ENCODE peak calls at places on chromosomes 1 and 21, in eight cellular contexts. G is cardiac muscle cell, I is esophagus squamous epithelium, L is colonic mucosa, T is GM06990, S is ovary, N is tibial nerve, F is brain microvascular endothelial cell. E is an unnamed sample. For H3K36me3, the result is how much of the 10 kb centered on the place peaks cover.

GRCh38 chr21:41663805-41664788 is 102.8 kb downstream of the RIPK4 start:
- DNase-seq in S (no peak), T (no peak), L (peak), F (peak), I (no peak), G (peak), N (no peak), E (no peak)

GRCh38 chr1:55005351-55006140 is 6.8 kb downstream of the BSND start:
- DNase-seq in S (no peak), N (no peak), T (no peak), G (no peak), L (no peak), F (no peak), I (no peak), E (no peak)

GRCh38 chr21:26801524-26801923 is 43.7 kb downstream of the ADAMTS1 start:
- DNase-seq in F (peak), T (no peak), L (no peak), S (no peak), G (no peak), I (no peak), N (no peak), E (no peak)

GRCh38 chr1:244836135-244836521 is 670 bp downstream of the COX20 start:
- DNase-seq in N (peak), S (no peak), T (no peak), G (no peak), L (peak), I (no peak), F (no peak), E (no peak)

GRCh38 chr1:205620269-205620668 is 11.5 kb downstream of the ELK4 start:
- DNase-seq in G (no peak), I (no peak), L (no peak), N (no peak), S (no peak), T (no peak), F (no peak), E (no peak)

GRCh38 chr1:45660336-45660735 is 26.0 kb downstream of the GPBP1L1 start:
- DNase-seq in G (no peak), F (no peak), L (no peak), S (no peak), I (no peak), N (no peak), T (no peak), E (no peak)

GRCh38 chr1:112011231-112011630 is 21.8 kb upstream of the KCND3 start:
- DNase-seq in S (no peak), G (no peak), T (no peak), L (peak), F (no peak), I (no peak), N (no peak), E (peak)

GRCh38 chr1:77888071-77888428 is 374 bp upstream of the NEXN start:
- DNase-seq in I (no peak), T (no peak), L (no peak), F (peak), N (peak), G (no peak), S (no peak), E (no peak)

GRCh38 chr1:164802573-164803282 is 243.7 kb downstream of the PBX1 start:
- DNase-seq in S (no peak), T (no peak), N (no peak), G (no peak), I (no peak), L (no peak), F (no peak), E (no peak)

GRCh38 chr1:204287466-204287881 is 72.3 kb downstream of the PLEKHA6 start:
- DNase-seq in F (no peak), N (no peak), I (no peak), L (no peak), T (no peak), G (no peak), S (no peak), E (no peak)

GRCh38 chr1:93029317-93029716 is 49.8 kb upstream of the MTF2 start:
- DNase-seq in L (no peak), S (no peak), F (no peak), G (no peak), I (no peak), N (no peak), T (peak), E (no peak)

GRCh38 chr1:147534386-147534785 is 6.9 kb upstream of the BCL9 start:
- DNase-seq in S (no peak), G (no peak), L (no peak), N (no peak), T (no peak), I (no peak), F (no peak), E (no peak)

GRCh38 chr1:201689647-201690046 is 139.3 kb upstream of the IPO9 start:
- DNase-seq in T (no peak), G (no peak), S (no peak), I (no peak), L (no peak), F (no peak), N (no peak), E (no peak)

GRCh38 chr1:200134116-200134515 is 106.6 kb downstream of the NR5A2 start:
- DNase-seq in G (no peak), I (no peak), F (no peak), L (no peak), T (no peak), S (no peak), N (no peak), E (no peak)

GRCh38 chr1:30942326-30942978 is 33.9 kb upstream of the SDC3 start:
- DNase-seq in T (no peak), L (no peak), G (no peak), I (no peak), F (peak), S (no peak), N (no peak), E (no peak)
- H3K36me3 ChIP-seq in T (under half), L (under half), G (half or more), I (under half), F (half or more), S (under half), N (half or more), E (half or more)

GRCh38 chr21:34565238-34565637 is 49.7 kb downstream of the RCAN1 start:
- DNase-seq in L (peak), G (no peak), N (no peak), F (no peak), T (no peak), S (no peak), I (no peak), E (no peak)
- H3K36me3 ChIP-seq in L (under half), G (under half), N (under half), F (under half), T (under half), S (under half), I (under half), E (under half)

GRCh38 chr1:2308844-2309243 is 80.7 kb downstream of the SKI start:
- DNase-seq in T (no peak), I (no peak), F (no peak), N (no peak), G (no peak), L (no peak), S (no peak), E (no peak)
- H3K36me3 ChIP-seq in T (under half), I (under half), F (half or more), N (half or more), G (under half), L (under half), S (under half), E (half or more)

DNA sequence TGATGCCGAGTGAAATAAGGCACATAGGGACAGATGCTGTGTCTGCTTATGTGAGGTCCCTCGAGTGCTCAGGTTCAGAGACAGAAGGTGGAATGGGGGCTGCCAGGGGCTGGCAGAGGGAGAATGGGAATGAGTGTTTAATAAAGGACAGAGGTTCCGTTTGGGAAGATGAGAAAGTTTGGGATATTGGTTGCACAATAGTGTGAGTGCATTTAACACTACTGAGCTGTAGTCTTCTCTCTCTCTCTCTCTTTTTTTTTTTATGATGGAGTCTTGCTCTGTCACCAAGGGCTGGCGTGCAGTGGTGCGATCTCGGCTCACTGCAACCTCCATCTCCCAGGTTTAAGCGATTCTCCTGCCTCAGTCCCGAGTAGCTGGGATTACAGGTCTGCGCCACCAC is 44.9 kb downstream of the TRAPPC10 start:
- DNase-seq in F (no peak), S (no peak), G (no peak), I (no peak), N (no peak), T (no peak), L (no peak), E (no peak)
- H3K36me3 ChIP-seq in F (under half), S (under half), G (under half), I (under half), N (half or more), T (under half), L (under half), E (half or more)

GRCh38 chr1:198651685-198652400 is 13.0 kb downstream of the PTPRC start:
- DNase-seq in N (no peak), L (no peak), G (no peak), S (no peak), F (no peak), T (no peak), I (no peak), E (no peak)
- H3K36me3 ChIP-seq in N (under half), L (under half), G (under half), S (under half), F (under half), T (under half), I (under half), E (under half)

GRCh38 chr1:31902509-31902857 is 35.7 kb downstream of the PTP4A2 start:
- DNase-seq in L (no peak), G (no peak), S (no peak), I (no peak), F (no peak), N (no peak), T (no peak), E (no peak)

GRCh38 chr1:31905681-31906080 is 32.5 kb downstream of the PTP4A2 start:
- DNase-seq in I (no peak), S (no peak), T (no peak), G (no peak), L (no peak), N (no peak), F (no peak), E (no peak)

GRCh38 chr1:31905093-31905509 is 33.1 kb downstream of the PTP4A2 start:
- DNase-seq in T (no peak), S (no peak), F (no peak), I (no peak), N (no peak), L (no peak), G (no peak), E (no peak)

GRCh38 chr1:31904339-31905092 is 33.7 kb downstream of the PTP4A2 start:
- DNase-seq in L (no peak), F (no peak), G (no peak), S (no peak), I (no peak), T (no peak), N (no peak), E (peak)

GRCh38 chr1:31906557-31906956 is 31.6 kb downstream of the PTP4A2 start:
- DNase-seq in L (no peak), I (no peak), T (no peak), S (no peak), N (no peak), F (no peak), G (no peak), E (no peak)
- H3K36me3 ChIP-seq in L (under half), I (under half), T (under half), S (under half), N (half or more), F (half or more), G (under half), E (under half)

DNA sequence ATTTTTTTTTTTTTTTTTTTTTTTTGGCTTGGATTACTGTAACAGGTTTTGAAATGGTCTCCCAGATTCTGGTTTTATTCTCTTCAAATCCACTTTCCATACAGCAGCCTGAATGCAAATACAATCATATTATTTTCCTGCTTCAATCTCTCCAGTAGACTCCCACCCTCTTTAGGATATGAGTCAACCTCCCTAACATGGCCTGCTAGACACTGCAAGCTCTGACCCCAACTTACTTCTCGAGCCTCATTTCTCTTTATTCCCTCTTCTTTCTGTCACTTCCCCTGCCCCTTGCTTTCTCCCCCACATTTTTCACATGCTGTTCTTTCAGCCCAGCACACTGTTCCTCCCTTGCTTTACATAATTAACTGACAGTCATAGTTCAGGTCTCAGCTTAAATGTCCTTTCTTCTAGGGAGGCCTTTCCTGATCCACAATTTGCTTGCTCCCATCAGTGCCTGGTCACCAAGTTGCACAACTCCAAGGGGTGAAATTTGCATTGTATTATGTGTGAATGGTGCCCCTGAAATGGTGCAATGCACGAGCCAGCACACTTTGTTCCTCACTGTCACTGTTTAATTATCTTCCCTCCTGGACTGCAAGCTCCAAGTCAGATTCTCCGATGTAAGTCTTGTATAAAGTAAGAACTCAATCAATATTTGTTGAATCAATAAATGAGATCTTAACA is 22.1 kb upstream of the IL19 start:
- DNase-seq in T (no peak), S (no peak), F (no peak), I (no peak), G (no peak), N (no peak), L (no peak), E (no peak)
- H3K36me3 ChIP-seq in T (under half), S (under half), F (under half), I (under half), G (under half), N (under half), L (under half), E (under half)

GRCh38 chr1:229305402-229305801 is 34.5 kb downstream of the RAB4A start:
- DNase-seq in N (no peak), G (no peak), F (no peak), S (no peak), I (no peak), T (no peak), L (no peak), E (no peak)

GRCh38 chr1:229300099-229300757 is 29.3 kb downstream of the RAB4A start:
- DNase-seq in N (no peak), F (no peak), I (no peak), L (no peak), G (no peak), S (no peak), T (no peak), E (no peak)

GRCh38 chr1:229298887-229299503 is 28.1 kb downstream of the RAB4A start:
- DNase-seq in N (no peak), L (no peak), G (no peak), F (no peak), S (no peak), I (no peak), T (no peak), E (no peak)

GRCh38 chr1:229303855-229304254 is 32.9 kb downstream of the RAB4A start:
- DNase-seq in F (no peak), G (no peak), I (no peak), N (no peak), L (no peak), S (no peak), T (no peak), E (no peak)

DNA sequence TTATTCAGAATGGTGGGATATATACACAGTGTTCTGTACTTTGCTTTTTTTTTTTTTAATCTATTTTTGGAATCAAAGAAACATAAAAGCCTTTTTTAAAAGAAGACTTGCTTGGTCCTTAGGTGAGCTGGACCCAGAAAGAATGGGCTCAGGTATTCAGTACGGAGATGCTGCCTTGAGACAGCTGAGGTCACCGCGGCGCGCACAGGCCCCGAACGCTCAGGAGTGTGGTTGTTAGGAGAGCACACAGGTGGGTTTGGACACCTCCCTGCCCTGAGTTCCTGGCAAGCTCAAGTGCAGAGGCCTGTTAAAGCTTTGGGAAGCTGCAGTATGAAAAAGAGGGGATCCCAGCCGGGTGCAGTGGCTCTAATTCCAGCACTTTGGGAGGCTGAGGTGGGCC is 31.8 kb downstream of the RAB4A start:
- DNase-seq in S (no peak), L (no peak), G (no peak), T (no peak), F (no peak), N (no peak), I (no peak), E (no peak)
- H3K36me3 ChIP-seq in S (under half), L (under half), G (under half), T (under half), F (under half), N (half or more), I (under half), E (half or more)

GRCh38 chr1:21831454-21831970 is 19.4 kb downstream of the LDLRAD2 start:
- DNase-seq in G (no peak), N (no peak), S (no peak), L (no peak), T (no peak), I (no peak), F (no peak), E (no peak)
- H3K36me3 ChIP-seq in G (half or more), N (half or more), S (under half), L (under half), T (under half), I (half or more), F (half or more), E (half or more)

E was measured in tibial artery.